ENCODE peak calls at places on chromosomes 12 and 14, in seven cellular contexts. One of them, this sample, is unnamed. For H3K27me3, the result is how much of the 10 kb centered on the place peaks cover.

GRCh38 chr12:120252071-120252906 is 13.2 kb downstream of the PXN start:
- DNase-seq in HCT116: no peak
- DNase-seq in IMR-90: no peak
- DNase-seq in transverse colon: no peak
- DNase-seq in ovary: no peak
- DNase-seq in body of pancreas: no peak
- DNase-seq in stomach: no peak
- DNase-seq in this sample: no peak

GRCh38 chr14:74275265-74275841 is 27.4 kb downstream of the ABCD4 start:
- DNase-seq in transverse colon: no peak
- DNase-seq in ovary: no peak
- DNase-seq in stomach: no peak
- DNase-seq in body of pancreas: no peak
- DNase-seq in IMR-90: peak
- DNase-seq in HCT116: peak
- DNase-seq in this sample: no peak

GRCh38 chr14:30064454-30064853 is 136.8 kb upstream of the PRKD1 start:
- DNase-seq in transverse colon: no peak
- DNase-seq in ovary: no peak
- DNase-seq in HCT116: no peak
- DNase-seq in stomach: no peak
- DNase-seq in body of pancreas: no peak
- DNase-seq in IMR-90: peak
- DNase-seq in this sample: no peak

GRCh38 chr12:67721216-67721615 is 72.7 kb downstream of the DYRK2 start:
- DNase-seq in stomach: peak
- DNase-seq in ovary: no peak
- DNase-seq in HCT116: no peak
- DNase-seq in body of pancreas: peak
- DNase-seq in transverse colon: peak
- DNase-seq in IMR-90: no peak
- DNase-seq in this sample: no peak

GRCh38 chr12:91935299-91935698 is 210.3 kb downstream of the BTG1 start:
- DNase-seq in HCT116: no peak
- DNase-seq in IMR-90: no peak
- DNase-seq in transverse colon: no peak
- DNase-seq in ovary: no peak
- DNase-seq in stomach: no peak
- DNase-seq in body of pancreas: no peak
- DNase-seq in this sample: no peak

GRCh38 chr12:24921251-24922038 is 27.5 kb downstream of the BCAT1 start:
- DNase-seq in HCT116: no peak
- DNase-seq in IMR-90: peak
- DNase-seq in stomach: no peak
- DNase-seq in body of pancreas: no peak
- DNase-seq in transverse colon: no peak
- DNase-seq in ovary: no peak
- DNase-seq in this sample: no peak

GRCh38 chr12:14780851-14781250 is 22.4 kb downstream of the WBP11 start:
- DNase-seq in IMR-90: no peak
- DNase-seq in body of pancreas: no peak
- DNase-seq in stomach: no peak
- DNase-seq in ovary: no peak
- DNase-seq in transverse colon: no peak
- DNase-seq in HCT116: no peak
- DNase-seq in this sample: no peak

GRCh38 chr14:78240567-78240966 is 70.4 kb downstream of the NRXN3 start:
- DNase-seq in IMR-90: no peak
- DNase-seq in stomach: no peak
- DNase-seq in HCT116: no peak
- DNase-seq in ovary: no peak
- DNase-seq in body of pancreas: no peak
- DNase-seq in transverse colon: no peak
- DNase-seq in this sample: no peak

GRCh38 chr14:71961972-71962371 is 29.7 kb downstream of the RGS6 start:
- DNase-seq in transverse colon: no peak
- DNase-seq in HCT116: no peak
- DNase-seq in body of pancreas: no peak
- DNase-seq in stomach: no peak
- DNase-seq in ovary: no peak
- DNase-seq in IMR-90: no peak
- DNase-seq in this sample: no peak

GRCh38 chr14:71960620-71961353 is 28.6 kb downstream of the RGS6 start:
- DNase-seq in ovary: no peak
- DNase-seq in transverse colon: no peak
- DNase-seq in HCT116: no peak
- DNase-seq in IMR-90: no peak
- DNase-seq in body of pancreas: no peak
- DNase-seq in stomach: no peak
- DNase-seq in this sample: no peak

GRCh38 chr14:71970272-71970671 is 38.0 kb downstream of the RGS6 start:
- DNase-seq in stomach: no peak
- DNase-seq in body of pancreas: no peak
- DNase-seq in transverse colon: no peak
- DNase-seq in ovary: no peak
- DNase-seq in HCT116: no peak
- DNase-seq in IMR-90: no peak
- DNase-seq in this sample: no peak

GRCh38 chr14:71967709-71968108 is 35.5 kb downstream of the RGS6 start:
- DNase-seq in body of pancreas: no peak
- DNase-seq in HCT116: no peak
- DNase-seq in transverse colon: no peak
- DNase-seq in stomach: no peak
- DNase-seq in IMR-90: no peak
- DNase-seq in ovary: no peak
- DNase-seq in this sample: no peak

GRCh38 chr14:71966528-71966927 is 34.3 kb downstream of the RGS6 start:
- DNase-seq in transverse colon: no peak
- DNase-seq in stomach: no peak
- DNase-seq in HCT116: no peak
- DNase-seq in IMR-90: no peak
- DNase-seq in body of pancreas: no peak
- DNase-seq in ovary: no peak
- DNase-seq in this sample: no peak
- TF ChIP-seq POLR2A in transverse colon: no peak
- TF ChIP-seq POLR2A in stomach: no peak
- TF ChIP-seq POLR2A in HCT116: no peak
- TF ChIP-seq POLR2A in IMR-90: no peak
- TF ChIP-seq POLR2A in body of pancreas: no peak
- TF ChIP-seq POLR2A in ovary: no peak
- TF ChIP-seq POLR2A in this sample: no peak

GRCh38 chr14:51981218-51981854 is 8.0 kb upstream of the RTRAF start:
- DNase-seq in stomach: no peak
- DNase-seq in IMR-90: no peak
- DNase-seq in HCT116: no peak
- DNase-seq in transverse colon: no peak
- DNase-seq in ovary: no peak
- DNase-seq in body of pancreas: no peak
- DNase-seq in this sample: no peak

GRCh38 chr14:51979399-51979709 is 10.0 kb upstream of the RTRAF start:
- DNase-seq in ovary: no peak
- DNase-seq in body of pancreas: no peak
- DNase-seq in transverse colon: no peak
- DNase-seq in HCT116: no peak
- DNase-seq in stomach: no peak
- DNase-seq in IMR-90: no peak
- DNase-seq in this sample: no peak

GRCh38 chr14:51978566-51979398 is 10.6 kb upstream of the RTRAF start:
- DNase-seq in HCT116: peak
- DNase-seq in ovary: peak
- DNase-seq in transverse colon: peak
- DNase-seq in IMR-90: peak
- DNase-seq in stomach: peak
- DNase-seq in body of pancreas: peak
- DNase-seq in this sample: peak

GRCh38 chr14:51972566-51972965 is 16.8 kb upstream of the RTRAF start:
- DNase-seq in IMR-90: peak
- DNase-seq in stomach: no peak
- DNase-seq in ovary: no peak
- DNase-seq in body of pancreas: no peak
- DNase-seq in HCT116: no peak
- DNase-seq in transverse colon: no peak
- DNase-seq in this sample: no peak

DNA sequence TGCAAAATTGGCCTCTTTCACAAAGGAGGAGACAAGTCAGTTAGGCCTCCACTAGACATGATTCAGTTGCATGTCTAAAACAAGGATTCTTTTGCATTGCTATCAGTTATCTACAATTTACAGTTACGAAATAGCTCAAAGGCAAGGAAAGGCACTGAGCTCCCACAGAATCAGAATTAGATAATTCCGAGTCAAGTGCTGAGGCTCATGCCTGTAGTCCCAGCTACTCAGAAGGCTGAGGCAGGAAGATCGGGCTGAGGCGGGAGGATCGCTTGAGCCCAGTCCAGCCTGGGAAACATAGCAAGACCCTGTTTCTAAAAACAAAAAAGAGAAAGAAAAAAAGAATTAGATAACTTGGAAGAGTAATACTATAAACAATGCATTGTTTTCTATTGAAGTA is 12.3 kb upstream of the RTRAF start:
- DNase-seq in IMR-90: peak
- DNase-seq in HCT116: no peak
- DNase-seq in body of pancreas: no peak
- DNase-seq in transverse colon: no peak
- DNase-seq in stomach: no peak
- DNase-seq in ovary: no peak
- DNase-seq in this sample: peak
- H3K27me3 ChIP-seq in IMR-90: under half
- H3K27me3 ChIP-seq in HCT116: under half
- H3K27me3 ChIP-seq in body of pancreas: under half
- H3K27me3 ChIP-seq in transverse colon: under half
- H3K27me3 ChIP-seq in stomach: under half
- H3K27me3 ChIP-seq in ovary: under half
- H3K27me3 ChIP-seq in this sample: under half

GRCh38 chr14:58108717-58109116 is 43.3 kb downstream of the ARMH4 start:
- DNase-seq in ovary: no peak
- DNase-seq in IMR-90: no peak
- DNase-seq in body of pancreas: no peak
- DNase-seq in transverse colon: no peak
- DNase-seq in stomach: no peak
- DNase-seq in HCT116: no peak
- DNase-seq in this sample: no peak

GRCh38 chr14:58107041-58107440 is 45.0 kb downstream of the ARMH4 start:
- DNase-seq in IMR-90: no peak
- DNase-seq in body of pancreas: no peak
- DNase-seq in stomach: no peak
- DNase-seq in ovary: no peak
- DNase-seq in HCT116: no peak
- DNase-seq in transverse colon: no peak
- DNase-seq in this sample: no peak

GRCh38 chr14:58106446-58106845 is 45.6 kb downstream of the ARMH4 start:
- DNase-seq in ovary: no peak
- DNase-seq in transverse colon: no peak
- DNase-seq in HCT116: no peak
- DNase-seq in body of pancreas: no peak
- DNase-seq in IMR-90: no peak
- DNase-seq in stomach: no peak
- DNase-seq in this sample: no peak

GRCh38 chr14:58107947-58108552 is 44.0 kb downstream of the ARMH4 start:
- DNase-seq in HCT116: peak
- DNase-seq in stomach: no peak
- DNase-seq in body of pancreas: peak
- DNase-seq in transverse colon: peak
- DNase-seq in ovary: peak
- DNase-seq in IMR-90: peak
- DNase-seq in this sample: peak

DNA sequence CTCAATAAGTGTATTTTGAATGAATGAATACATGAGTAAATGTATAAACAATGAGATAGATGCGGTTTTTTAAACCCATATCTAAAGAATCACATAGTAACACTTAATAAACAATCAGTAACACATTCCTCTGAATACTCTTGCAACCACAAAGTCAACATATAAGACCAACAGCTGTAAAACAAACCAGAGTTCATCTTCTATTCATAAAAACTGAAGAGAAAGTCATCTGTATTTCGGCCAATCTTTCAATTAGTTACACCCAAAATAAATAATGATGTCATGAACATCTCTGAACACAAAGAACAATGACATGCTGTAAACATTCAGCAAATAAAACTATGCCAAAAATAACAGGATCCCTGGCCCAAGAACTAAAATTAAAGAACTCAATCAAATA is 47.2 kb downstream of the ARMH4 start:
- DNase-seq in body of pancreas: no peak
- DNase-seq in IMR-90: peak
- DNase-seq in stomach: no peak
- DNase-seq in HCT116: no peak
- DNase-seq in ovary: no peak
- DNase-seq in transverse colon: no peak
- DNase-seq in this sample: no peak
- TF ChIP-seq CTCF in body of pancreas: no peak
- TF ChIP-seq CTCF in IMR-90: no peak
- TF ChIP-seq CTCF in stomach: no peak
- TF ChIP-seq CTCF in HCT116: no peak
- TF ChIP-seq CTCF in ovary: no peak
- TF ChIP-seq CTCF in transverse colon: no peak
- TF ChIP-seq CTCF in this sample: no peak

GRCh38 chr14:71448431-71449315 is 483.6 kb upstream of the RGS6 start:
- DNase-seq in IMR-90: no peak
- DNase-seq in body of pancreas: peak
- DNase-seq in stomach: no peak
- DNase-seq in HCT116: no peak
- DNase-seq in transverse colon: no peak
- DNase-seq in ovary: no peak
- DNase-seq in this sample: no peak
- TF ChIP-seq POLR2A in IMR-90: no peak
- TF ChIP-seq POLR2A in body of pancreas: no peak
- TF ChIP-seq POLR2A in stomach: no peak
- TF ChIP-seq POLR2A in HCT116: no peak
- TF ChIP-seq POLR2A in transverse colon: no peak
- TF ChIP-seq POLR2A in ovary: no peak
- TF ChIP-seq POLR2A in this sample: no peak

DNA sequence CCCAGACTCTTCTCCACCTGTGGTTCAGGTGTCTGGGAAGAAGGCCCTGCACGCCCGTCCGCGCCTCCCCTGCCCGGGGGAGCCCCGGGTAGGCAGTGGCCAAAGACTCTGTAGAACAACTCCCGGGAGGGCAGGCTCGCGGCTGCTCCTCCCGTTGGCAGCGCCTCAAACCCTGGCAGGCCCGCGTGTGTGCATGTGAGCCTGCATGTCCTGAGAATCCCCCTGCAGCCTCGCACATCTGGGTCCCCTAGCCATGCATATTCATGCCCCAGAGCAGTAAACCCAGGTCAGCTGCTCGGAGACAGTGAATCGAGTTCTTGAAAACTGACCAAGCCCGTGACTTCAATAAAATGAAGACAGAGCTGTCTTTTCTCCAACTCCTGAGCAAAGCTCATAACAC is 165.9 kb downstream of the MON2 start:
- DNase-seq in HCT116: no peak
- DNase-seq in IMR-90: no peak
- DNase-seq in body of pancreas: peak
- DNase-seq in stomach: no peak
- DNase-seq in ovary: peak
- DNase-seq in transverse colon: peak
- DNase-seq in this sample: peak
- H3K27me3 ChIP-seq in HCT116: under half
- H3K27me3 ChIP-seq in IMR-90: under half
- H3K27me3 ChIP-seq in body of pancreas: under half
- H3K27me3 ChIP-seq in stomach: under half
- H3K27me3 ChIP-seq in ovary: under half
- H3K27me3 ChIP-seq in transverse colon: under half
- H3K27me3 ChIP-seq in this sample: under half

GRCh38 chr12:100666588-100666987 is 93.1 kb downstream of the GAS2L3 start:
- DNase-seq in IMR-90: no peak
- DNase-seq in ovary: no peak
- DNase-seq in HCT116: no peak
- DNase-seq in stomach: no peak
- DNase-seq in transverse colon: no peak
- DNase-seq in body of pancreas: no peak
- DNase-seq in this sample: no peak
- TF ChIP-seq CTCF in IMR-90: no peak
- TF ChIP-seq CTCF in ovary: no peak
- TF ChIP-seq CTCF in HCT116: no peak
- TF ChIP-seq CTCF in stomach: no peak
- TF ChIP-seq CTCF in transverse colon: no peak
- TF ChIP-seq CTCF in body of pancreas: no peak
- TF ChIP-seq CTCF in this sample: no peak

This sample was measured in testis.